ENCODE peak calls at places on chromosomes 3 and 15, in ten cellular contexts. N is CD8-positive, alpha-beta T cell; H is GM23248; Z is BJ; J is Calu3; R is uterus; B is bronchial epithelial cell; K is NCI-H510A treated with DMSO at 0.1 percent for 48 hours; E is effector CD8-positive, alpha-beta T cell; D is NCI-H69. I is an unnamed sample.

GRCh38 chr3:25910997-25911396 is 121.1 kb downstream of the OXSM start:
- DNase-seq in H (peak), E (peak), N (peak), Z (no peak), B (peak), J (peak), K (no peak), R (no peak), D (peak), I (peak)

GRCh38 chr3:133930341-133930933 is 34.8 kb upstream of the RAB6B start:
- DNase-seq in R (no peak), J (peak), Z (no peak), D (peak), B (peak), H (peak), E (no peak), K (peak), N (no peak), I (peak)

GRCh38 chr15:88029696-88030095 is 226.8 kb downstream of the NTRK3 start:
- DNase-seq in Z (no peak), H (peak), E (no peak), N (no peak), J (no peak), R (no peak), D (no peak), K (no peak), B (no peak), I (no peak)

GRCh38 chr3:46695962-46696922 is 2.8 kb upstream of the ALS2CL start:
- DNase-seq in R (no peak), E (no peak), D (no peak), K (no peak), Z (no peak), H (peak), J (no peak), N (no peak), B (peak), I (peak)

GRCh38 chr3:22606938-22607337 is 596.2 kb upstream of the UBE2E2 start:
- DNase-seq in Z (no peak), J (peak), B (peak), N (no peak), R (no peak), K (no peak), E (no peak), H (no peak), D (no peak), I (no peak)

GRCh38 chr3:148023994-148024393 is 614.8 kb downstream of the ZIC1 start:
- DNase-seq in K (no peak), B (no peak), H (peak), R (no peak), N (no peak), E (no peak), Z (peak), D (no peak), J (no peak), I (no peak)

GRCh38 chr3:40660554-40660953 is 135.8 kb downstream of the ZNF621 start:
- DNase-seq in D (no peak), Z (no peak), R (no peak), N (no peak), E (no peak), J (no peak), K (no peak), B (no peak), H (no peak), I (no peak)

GRCh38 chr3:123258359-123258758 is 56.6 kb downstream of the SEC22A start:
- DNase-seq in H (peak), J (no peak), D (no peak), Z (no peak), K (no peak), R (no peak), E (no peak), B (no peak), N (no peak), I (no peak)

GRCh38 chr3:81968628-81969027 is 207.2 kb upstream of the GBE1 start:
- DNase-seq in N (no peak), E (no peak), D (no peak), K (no peak), B (no peak), R (no peak), H (no peak), Z (no peak), J (no peak), I (no peak)

GRCh38 chr3:120683213-120683612 is 1.2 kb upstream of the HGD start:
- DNase-seq in N (no peak), B (no peak), E (no peak), J (no peak), Z (no peak), R (no peak), D (no peak), H (peak), K (no peak), I (no peak)